ENCODE peak calls at places on chromosome 2, in nine cellular contexts. L is esophagus muscularis mucosa, S is sigmoid colon, T is tibial nerve, U is H1, B is suprapubic skin, J is HepG2, Z is transverse colon, Q is A549. P is an unnamed sample.

GRCh38 chr2:217418090-217418489 is 558.2 kb upstream of the TNP1 start:
- DNase-seq in U (no peak), S (no peak), T (no peak), Z (no peak), B (no peak), Q (no peak), J (no peak), L (peak; percentile 45), P (no peak)

GRCh38 chr2:142124706-142125105 is 6.1 kb downstream of the LRP1B start:
- DNase-seq in J (no peak), B (no peak), Z (no peak), U (no peak), T (no peak), Q (no peak), L (no peak), S (no peak), P (no peak)

GRCh38 chr2:60341151-60341550 is 212.3 kb downstream of the BCL11A start:
- DNase-seq in T (no peak), Z (no peak), Q (no peak), L (peak; percentile 68), U (peak; percentile 13), J (no peak), S (no peak), B (no peak), P (no peak)

GRCh38 chr2:9373047-9373446 is 50.3 kb downstream of the ITGB1BP1 start:
- DNase-seq in J (no peak), T (no peak), Q (no peak), S (no peak), L (no peak), B (no peak), U (no peak), Z (no peak), P (no peak)

GRCh38 chr2:98502556-98503335 is 58.1 kb downstream of the INPP4A start:
- DNase-seq in J (no peak), B (no peak), U (no peak), S (peak; percentile 20), Z (no peak), T (no peak), Q (no peak), L (no peak), P (no peak)

GRCh38 chr2:166647935-166648334 is 153.9 kb upstream of the SCN7A start:
- DNase-seq in T (no peak), L (no peak), U (no peak), S (no peak), Z (no peak), Q (no peak), J (no peak), B (no peak), P (no peak)

GRCh38 chr2:69113627-69114026 is 100.6 kb downstream of the ANTXR1 start:
- DNase-seq in B (no peak), S (no peak), U (no peak), Z (no peak), J (no peak), T (no peak), L (no peak), Q (no peak), P (no peak)

GRCh38 chr2:78145395-78145996 is 623.3 kb upstream of the LRRTM4 start:
- DNase-seq in Z (no peak), S (no peak), L (no peak), J (no peak), Q (no peak), U (no peak), B (no peak), T (no peak), P (no peak)

GRCh38 chr2:96700086-96700485 is 39.8 kb downstream of the LMAN2L start:
- DNase-seq in J (no peak), T (no peak), S (peak; percentile 29), U (no peak), B (no peak), Q (no peak), Z (no peak), L (no peak), P (no peak)

GRCh38 chr2:48589170-48589767 is 28.4 kb upstream of the GTF2A1L start:
- DNase-seq in S (no peak), Q (peak; percentile 54), U (no peak), L (no peak), J (peak; percentile 33), Z (peak; percentile 9), B (no peak), T (peak; percentile 57), P (no peak)

GRCh38 chr2:37944268-37944667 is 19.2 kb downstream of the RMDN2 start:
- DNase-seq in U (no peak), L (no peak), T (no peak), B (no peak), S (no peak), Z (no peak), Q (no peak), J (no peak), P (no peak)

GRCh38 chr2:220366765-220367164 is 739.3 kb downstream of the SLC4A3 start:
- DNase-seq in U (no peak), Q (no peak), L (no peak), S (no peak), Z (no peak), B (no peak), T (no peak), J (no peak), P (no peak)

GRCh38 chr2:150167711-150168110 is 319.8 kb downstream of the RND3 start:
- DNase-seq in B (no peak), S (no peak), L (no peak), T (no peak), J (no peak), U (no peak), Q (peak; percentile 73), Z (no peak), P (no peak)

GRCh38 chr2:43059183-43059897 is 167.1 kb downstream of the ZFP36L2 start:
- DNase-seq in U (no peak), L (no peak), Z (peak; percentile 62), B (no peak), J (no peak), S (peak; percentile 93), T (peak; percentile 75), Q (no peak), P (peak; percentile 80)

DNA sequence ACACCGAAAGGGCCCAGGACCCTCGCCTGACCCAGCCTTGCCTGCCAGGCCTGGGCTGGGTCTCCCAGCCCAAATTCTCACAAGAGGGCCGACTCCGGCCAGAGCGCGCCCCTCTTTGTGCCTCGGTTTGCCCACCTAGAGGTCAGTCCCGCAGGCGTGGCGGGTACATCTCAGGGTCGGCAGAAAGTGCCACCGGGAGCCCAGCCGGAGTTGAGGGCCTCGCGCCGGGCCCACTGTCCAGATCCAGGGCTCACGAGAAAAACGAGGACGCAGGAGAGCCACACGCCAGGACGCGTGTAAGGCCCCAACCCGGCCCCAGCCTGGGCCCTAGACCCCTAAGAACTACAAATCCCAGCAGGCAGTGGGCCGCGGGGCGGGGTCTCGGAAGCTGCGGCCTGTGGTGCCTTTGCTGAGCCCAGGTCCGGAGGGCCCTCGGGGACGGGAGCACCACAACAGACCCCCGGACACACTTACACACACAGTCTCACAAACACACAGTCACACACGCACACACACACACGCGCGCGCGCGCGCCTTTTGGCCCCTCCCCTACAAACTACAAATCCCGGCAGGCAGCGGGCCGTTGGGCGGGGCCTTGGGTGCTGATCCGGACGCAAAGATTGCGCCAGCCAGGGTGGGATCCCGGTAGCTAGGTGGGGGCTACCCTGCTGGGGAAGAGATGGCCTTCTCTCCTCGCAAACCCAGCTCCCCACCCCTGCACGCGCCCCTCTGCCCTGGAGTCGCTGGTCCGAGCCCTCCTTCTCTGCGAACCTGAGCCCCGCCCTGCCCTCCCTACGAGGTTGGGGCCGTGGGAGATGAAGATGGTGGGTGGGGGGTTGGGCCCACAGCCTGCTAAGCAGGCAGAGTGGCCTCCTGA is at the start of gene SH2D6:
- DNase-seq in U (peak; percentile 93), T (peak; percentile 84), L (peak; percentile 97), S (peak; percentile 93), B (peak; percentile 90), Q (peak; percentile 93), Z (peak; percentile 88), J (peak; percentile 86), P (peak; percentile 85)
- TF ChIP-seq POLR2A in U (no peak), T (peak; percentile 78), L (peak; percentile 40), S (peak; percentile 58), B (no peak), Q (peak; percentile 42), Z (peak; percentile 69), J (peak; percentile 71), P (no peak)

GRCh38 chr2:105760191-105760590 is 15.5 kb downstream of the NCK2 start:
- DNase-seq in B (no peak), Z (no peak), J (no peak), T (no peak), Q (no peak), U (no peak), L (no peak), S (no peak), P (no peak)
- TF ChIP-seq EP300 in B (no peak), Z (no peak), J (no peak), T (no peak), Q (no peak), U (no peak), L (no peak), S (no peak), P (no peak)

DNA sequence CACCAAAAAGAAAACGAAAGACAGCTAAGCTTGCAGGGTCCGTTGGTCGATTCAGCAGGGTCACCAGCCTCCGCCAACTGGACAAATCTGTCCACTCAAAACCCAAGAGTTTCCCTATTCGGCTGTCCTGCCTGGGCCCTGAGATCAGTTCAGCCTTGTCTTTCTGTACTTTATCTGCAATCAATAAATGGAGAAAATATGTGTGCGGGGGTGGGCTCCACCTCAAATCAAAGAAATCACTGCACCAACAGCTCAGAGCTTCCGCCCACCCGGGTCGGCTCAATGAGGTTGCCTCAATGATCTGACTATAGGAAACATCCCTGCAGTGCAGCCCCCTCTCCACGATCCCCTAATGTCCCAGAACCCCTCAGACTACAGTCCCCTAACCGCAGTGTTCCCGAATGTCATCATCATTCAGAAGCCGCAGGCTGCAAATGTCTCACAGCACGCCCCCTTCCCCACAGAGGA is 447 bp downstream of the GGCX start:
- DNase-seq in L (no peak), Q (no peak), J (no peak), U (no peak), B (no peak), Z (no peak), T (no peak), S (no peak), P (no peak)
- H3K27ac ChIP-seq in L (peak overlapping the region; percentile 86), Q (peak overlapping the region; percentile 90), J (peak overlapping the region; percentile 91), U (no peak overlapping the region), B (peak overlapping the region; percentile 69), Z (peak overlapping the region; percentile 91), T (peak overlapping the region; percentile 92), S (peak overlapping the region; percentile 88), P (peak overlapping the region; percentile 94)

GRCh38 chr2:167859676-167860075 is 387.7 kb downstream of the STK39 start:
- DNase-seq in Q (no peak), T (no peak), J (no peak), S (no peak), U (no peak), L (no peak), Z (no peak), B (no peak), P (no peak)

GRCh38 chr2:167856190-167856589 is 391.2 kb downstream of the STK39 start:
- DNase-seq in Z (no peak), L (no peak), J (peak; percentile 11), Q (no peak), T (no peak), U (no peak), S (no peak), B (no peak), P (no peak)

GRCh38 chr2:167855211-167855610 is 392.2 kb downstream of the STK39 start:
- DNase-seq in U (no peak), J (no peak), S (no peak), T (no peak), B (no peak), Z (no peak), Q (no peak), L (no peak), P (no peak)

GRCh38 chr2:167857406-167857805 is 390.0 kb downstream of the STK39 start:
- DNase-seq in L (no peak), Q (no peak), Z (no peak), S (no peak), U (no peak), B (no peak), T (no peak), J (no peak), P (no peak)

GRCh38 chr2:167853717-167854116 is 393.7 kb downstream of the STK39 start:
- DNase-seq in U (no peak), B (no peak), J (no peak), T (no peak), L (no peak), Q (no peak), Z (no peak), S (no peak), P (no peak)
- TF ChIP-seq POLR2A in U (no peak), B (no peak), J (no peak), T (no peak), L (no peak), Q (no peak), Z (no peak), S (no peak), P (no peak)

P was measured in upper lobe of left lung.